ENCODE peak calls at places on chromosomes 3 and 15, in nine cellular contexts. A, H, M, F, Q, X, W, D and U are unnamed samples. For H3K4me1, the result is how much of the 10 kb centered on the place peaks cover.

GRCh38 chr3:45479627-45480026 is 91.3 kb downstream of the LARS2 start:
- DNase-seq in A (no peak), H (no peak), M (no peak), F (no peak), Q (peak), X (peak), W (no peak), D (no peak), U (no peak)

GRCh38 chr3:70000563-70001081 is 1.1 kb downstream of the SAMMSON start:
- DNase-seq in A (no peak), H (no peak), M (no peak), F (no peak), Q (peak), X (peak), W (no peak), D (no peak), U (no peak)

GRCh38 chr15:73771380-73772095 is 18.4 kb upstream of the INSYN1 start:
- DNase-seq in A (no peak), H (no peak), M (no peak), F (no peak), Q (no peak), X (no peak), W (no peak), D (no peak), U (no peak)

GRCh38 chr3:128151758-128152274 is 1.5 kb upstream of the EEFSEC start:
- DNase-seq in A (no peak), H (no peak), M (no peak), F (no peak), Q (no peak), X (no peak), W (no peak), D (no peak), U (no peak)

GRCh38 chr3:183513046-183513706 is 42.3 kb downstream of the KLHL6 start:
- DNase-seq in A (no peak), H (no peak), M (no peak), F (no peak), Q (no peak), X (no peak), W (no peak), D (no peak), U (no peak)

GRCh38 chr3:126835472-126836219 is 131.6 kb downstream of the CHCHD6 start:
- DNase-seq in A (no peak), H (no peak), M (no peak), F (no peak), Q (peak), X (peak), W (no peak), D (no peak), U (peak)

GRCh38 chr15:73338058-73338457 is 30.7 kb downstream of the HCN4 start:
- DNase-seq in A (no peak), H (no peak), M (no peak), F (no peak), Q (no peak), X (no peak), W (no peak), D (no peak), U (no peak)

GRCh38 chr3:193859195-193859594 is 266.2 kb downstream of the OPA1 start:
- DNase-seq in A (no peak), H (no peak), M (no peak), F (no peak), Q (no peak), X (no peak), W (no peak), D (no peak), U (no peak)

GRCh38 chr3:95438274-95438673 is 1375.4 kb downstream of the NSUN3 start:
- DNase-seq in A (no peak), H (no peak), M (no peak), F (peak), Q (no peak), X (no peak), W (no peak), D (no peak), U (no peak)

GRCh38 chr3:71127463-71128243 is 455.9 kb downstream of the FOXP1 start:
- DNase-seq in A (no peak), H (no peak), M (no peak), F (no peak), Q (peak), X (peak), W (no peak), D (no peak), U (no peak)

GRCh38 chr3:147113293-147114045 is 292.9 kb downstream of the ZIC4 start:
- DNase-seq in A (no peak), H (no peak), M (no peak), F (no peak), Q (peak), X (peak), W (no peak), D (no peak), U (no peak)

GRCh38 chr3:133531981-133532380 is 41.5 kb upstream of the CDV3 start:
- DNase-seq in A (no peak), H (no peak), M (no peak), F (no peak), Q (peak), X (no peak), W (no peak), D (no peak), U (no peak)

GRCh38 chr3:188635258-188636038 is 481.5 kb downstream of the LPP start:
- DNase-seq in A (no peak), H (no peak), M (no peak), F (no peak), Q (peak), X (no peak), W (no peak), D (no peak), U (peak)

GRCh38 chr15:84886211-84886983 is 1.9 kb downstream of the SLC28A1 start:
- DNase-seq in A (no peak), H (no peak), M (no peak), F (no peak), Q (no peak), X (no peak), W (no peak), D (no peak), U (no peak)

GRCh38 chr3:32421991-32422859 is 30.6 kb downstream of the CMTM7 start:
- DNase-seq in A (no peak), H (peak), M (peak), F (no peak), Q (peak), X (peak), W (no peak), D (peak), U (peak)

GRCh38 chr3:51340311-51340829 is 44.7 kb upstream of the MANF start:
- DNase-seq in A (no peak), H (no peak), M (no peak), F (no peak), Q (peak), X (peak), W (peak), D (peak), U (no peak)

GRCh38 chr3:125322166-125322565 is 53.0 kb downstream of the ZNF148 start:
- DNase-seq in A (no peak), H (no peak), M (no peak), F (no peak), Q (peak), X (peak), W (no peak), D (no peak), U (peak)

GRCh38 chr15:46411900-46412299 is 777.1 kb downstream of the SQOR start:
- DNase-seq in A (no peak), H (no peak), M (no peak), F (no peak), Q (no peak), X (no peak), W (no peak), D (no peak), U (no peak)

GRCh38 chr3:36065321-36065720 is 315.0 kb upstream of the STAC start:
- DNase-seq in A (no peak), H (no peak), M (no peak), F (no peak), Q (no peak), X (no peak), W (no peak), D (no peak), U (no peak)
- H3K27ac ChIP-seq in A (no peak), H (no peak), M (no peak), F (no peak), Q (no peak), X (no peak), W (no peak), D (no peak), U (no peak)

DNA sequence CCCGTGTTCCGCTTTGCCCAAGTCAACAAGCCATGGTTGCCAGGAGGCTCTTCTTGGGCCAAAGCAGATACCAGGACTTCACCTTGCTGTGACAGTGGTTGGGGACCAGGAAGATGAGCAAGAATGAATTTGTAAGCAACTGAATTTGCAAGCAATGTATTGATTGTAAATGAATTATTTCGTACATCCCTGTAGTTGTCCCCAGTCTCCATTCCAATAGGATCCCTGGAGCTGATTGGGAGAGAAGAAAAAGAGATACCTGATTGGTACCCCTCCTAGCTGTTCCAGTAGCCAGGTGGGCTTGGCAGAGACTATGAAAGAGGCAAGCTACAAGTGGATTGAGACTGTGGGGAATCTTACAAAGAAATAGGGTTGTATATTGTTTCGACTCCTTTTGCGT is 130.9 kb downstream of the FNDC3B start:
- DNase-seq in A (no peak), H (no peak), M (no peak), F (no peak), Q (no peak), X (no peak), W (no peak), D (no peak), U (no peak)
- H3K4me1 ChIP-seq in A (under half), H (under half), M (half or more), F (under half), Q (under half), X (under half), W (half or more), D (under half), U (under half)

GRCh38 chr3:46883252-46884185 is 6.0 kb downstream of the PTH1R start:
- DNase-seq in A (no peak), H (no peak), M (no peak), F (no peak), Q (no peak), X (no peak), W (no peak), D (peak), U (no peak)
- H3K4me3 ChIP-seq in A (no peak), H (peak), M (peak), F (peak), Q (no peak), X (no peak), W (no peak), D (peak), U (peak)

GRCh38 chr3:112136959-112137693 is 4.1 kb upstream of the GCSAM start:
- DNase-seq in A (no peak), H (no peak), M (no peak), F (peak), Q (peak), X (peak), W (peak), D (no peak), U (no peak)

GRCh38 chr3:112134335-112135124 is 1.5 kb upstream of the GCSAM start:
- DNase-seq in A (no peak), H (no peak), M (no peak), F (no peak), Q (no peak), X (peak), W (no peak), D (no peak), U (no peak)

GRCh38 chr3:112133606-112134334 is 722 bp upstream of the GCSAM start:
- DNase-seq in A (no peak), H (no peak), M (no peak), F (no peak), Q (no peak), X (no peak), W (no peak), D (no peak), U (no peak)

GRCh38 chr3:112132975-112133448 is at the start of gene GCSAM:
- DNase-seq in A (peak), H (peak), M (no peak), F (no peak), Q (no peak), X (peak), W (no peak), D (no peak), U (peak)

DNA sequence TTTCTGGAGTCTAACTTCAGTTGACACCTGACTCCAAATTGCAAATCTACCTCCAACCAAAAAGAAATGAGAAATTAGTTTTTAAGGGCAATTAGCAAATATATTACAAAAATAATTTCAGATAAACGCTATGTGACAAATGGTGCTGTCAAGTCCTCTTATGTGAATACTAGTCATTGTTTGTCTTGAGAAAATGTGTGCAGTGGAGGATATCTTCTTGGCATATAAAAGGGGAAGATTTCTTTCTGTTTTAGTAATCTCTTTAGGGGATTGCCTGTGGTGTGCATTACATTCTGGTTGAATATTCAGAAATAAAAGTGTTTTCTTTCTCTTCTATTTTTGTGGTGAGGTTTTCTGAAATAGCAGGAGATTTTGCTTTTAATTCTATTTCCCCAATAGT is 3.0 kb upstream of the GCSAM start:
- DNase-seq in A (no peak), H (no peak), M (no peak), F (no peak), Q (no peak), X (no peak), W (no peak), D (no peak), U (no peak)
- H3K27ac ChIP-seq in A (peak), H (no peak), M (no peak), F (no peak), Q (no peak), X (no peak), W (no peak), D (no peak), U (no peak)

GRCh38 chr15:70265986-70266385 is 168.3 kb upstream of the TLE3 start:
- DNase-seq in A (no peak), H (no peak), M (no peak), F (no peak), Q (no peak), X (no peak), W (no peak), D (no peak), U (no peak)

GRCh38 chr15:70265466-70265978 is 167.8 kb upstream of the TLE3 start:
- DNase-seq in A (no peak), H (no peak), M (no peak), F (no peak), Q (no peak), X (no peak), W (no peak), D (no peak), U (no peak)

GRCh38 chr15:70266412-70267089 is 168.8 kb upstream of the TLE3 start:
- DNase-seq in A (no peak), H (peak), M (peak), F (no peak), Q (no peak), X (no peak), W (no peak), D (peak), U (peak)

GRCh38 chr15:70264014-70264492 is 166.3 kb upstream of the TLE3 start:
- DNase-seq in A (no peak), H (no peak), M (no peak), F (no peak), Q (no peak), X (no peak), W (no peak), D (no peak), U (no peak)

DNA sequence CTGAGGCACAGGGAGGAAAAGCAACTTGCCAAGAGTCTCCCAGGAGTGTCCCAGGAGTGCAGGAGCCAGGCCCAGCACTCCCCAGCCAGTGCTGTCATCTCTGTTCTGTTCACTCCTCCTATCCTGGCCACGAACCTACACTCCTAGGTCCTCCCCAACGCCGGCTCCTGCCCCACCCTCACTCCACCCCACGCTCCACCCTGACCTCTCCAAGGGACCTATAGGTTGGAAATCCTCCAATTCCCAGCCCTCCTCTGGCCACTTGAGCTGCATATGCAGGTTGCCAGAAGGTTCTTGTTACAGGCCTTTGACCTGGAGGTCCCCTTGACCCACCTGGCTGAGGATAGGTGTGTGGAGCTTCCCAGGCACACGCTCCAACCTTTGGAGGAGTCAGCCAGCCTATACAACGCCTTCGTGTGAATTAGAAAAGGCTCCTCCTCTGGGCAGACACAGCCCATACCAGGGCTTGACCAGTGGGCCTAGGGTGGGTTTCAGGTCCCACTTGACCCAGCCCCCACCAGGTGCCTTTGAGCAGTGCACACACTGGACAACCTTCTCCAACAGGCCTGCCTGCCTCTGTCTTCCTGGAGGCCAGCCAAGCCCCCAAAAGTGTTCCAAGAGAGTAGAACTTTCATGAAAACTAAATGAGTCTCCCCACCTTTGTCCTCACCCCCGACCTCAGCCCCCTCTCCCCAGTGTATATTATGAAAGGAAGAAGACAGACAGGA is 167.2 kb upstream of the TLE3 start:
- DNase-seq in A (no peak), H (no peak), M (peak), F (no peak), Q (no peak), X (no peak), W (no peak), D (no peak), U (no peak)
- H3K4me1 ChIP-seq in A (under half), H (under half), M (half or more), F (under half), Q (under half), X (under half), W (under half), D (under half), U (under half)

GRCh38 chr3:172216843-172217404 is 177.5 kb downstream of the FNDC3B start:
- DNase-seq in A (no peak), H (no peak), M (no peak), F (no peak), Q (no peak), X (no peak), W (no peak), D (no peak), U (no peak)

GRCh38 chr3:172216267-172216666 is 176.9 kb downstream of the FNDC3B start:
- DNase-seq in A (no peak), H (no peak), M (no peak), F (no peak), Q (no peak), X (no peak), W (no peak), D (no peak), U (no peak)

GRCh38 chr3:172219750-172220149 is 180.4 kb downstream of the FNDC3B start:
- DNase-seq in A (no peak), H (no peak), M (no peak), F (no peak), Q (no peak), X (no peak), W (no peak), D (no peak), U (no peak)

GRCh38 chr3:172217877-172218276 is 178.5 kb downstream of the FNDC3B start:
- DNase-seq in A (no peak), H (no peak), M (no peak), F (no peak), Q (peak), X (no peak), W (no peak), D (no peak), U (no peak)

GRCh38 chr3:172218350-172219323 is 179.3 kb downstream of the FNDC3B start:
- DNase-seq in A (peak), H (no peak), M (no peak), F (no peak), Q (peak), X (no peak), W (no peak), D (no peak), U (no peak)
- H3K4me3 ChIP-seq in A (no peak), H (no peak), M (no peak), F (no peak), Q (no peak), X (no peak), W (no peak), D (no peak), U (no peak)

DNA sequence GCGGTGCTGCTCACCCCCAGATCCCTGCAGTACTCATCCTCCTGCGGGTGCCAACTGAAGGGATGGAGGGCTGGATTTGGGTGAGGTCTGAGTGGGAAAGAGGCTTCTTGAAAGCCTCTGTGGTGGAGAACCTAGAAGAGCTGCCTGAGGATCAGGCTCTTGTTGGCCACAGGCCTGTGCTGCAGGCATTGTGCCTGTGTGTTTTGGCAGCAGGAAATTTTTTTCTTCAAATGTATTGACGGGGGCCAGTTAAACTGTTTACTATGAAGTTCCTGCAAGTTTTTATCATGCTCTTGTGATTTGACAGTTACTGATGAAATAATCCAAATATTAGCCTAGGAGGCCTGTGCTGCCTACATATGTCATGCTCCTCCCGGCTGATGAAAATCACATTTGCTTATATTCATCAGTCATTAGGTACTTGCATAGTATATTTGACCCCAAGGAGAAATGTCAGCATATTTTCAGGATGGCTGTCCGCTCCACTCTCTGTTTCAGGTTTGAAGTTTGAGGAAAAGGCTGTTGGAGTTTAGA is 103.1 kb downstream of the THSD4 start:
- DNase-seq in A (no peak), H (no peak), M (no peak), F (no peak), Q (peak), X (no peak), W (no peak), D (no peak), U (peak)
- H3K27ac ChIP-seq in A (no peak), H (no peak), M (no peak), F (no peak), Q (peak), X (no peak), W (no peak), D (no peak), U (peak)